ENCODE peak calls at places on chromosomes 3 and 15, in four cellular contexts. One of them, this sample, is unnamed.

GRCh38 chr15:80890341-80890972 is 99.2 kb downstream of the MESD start:
- DNase-seq in A549: no peak
- DNase-seq in K562: no peak
- DNase-seq in HepG2: no peak
- DNase-seq in this sample: no peak

GRCh38 chr3:46482632-46483311 is 15.0 kb upstream of the RTP3 start:
- DNase-seq in A549: no peak
- DNase-seq in K562: no peak
- DNase-seq in HepG2: no peak
- DNase-seq in this sample: no peak

GRCh38 chr3:4290272-4290893 is 12.8 kb upstream of the SETMAR start:
- DNase-seq in A549: peak
- DNase-seq in K562: peak
- DNase-seq in HepG2: peak
- DNase-seq in this sample: no peak

GRCh38 chr3:8313591-8314298 is 187.9 kb upstream of the LMCD1 start:
- DNase-seq in A549: no peak
- DNase-seq in K562: no peak
- DNase-seq in HepG2: no peak
- DNase-seq in this sample: no peak

GRCh38 chr3:132624790-132625189 is 27.7 kb downstream of the ACKR4 start:
- DNase-seq in A549: no peak
- DNase-seq in K562: no peak
- DNase-seq in HepG2: no peak
- DNase-seq in this sample: peak

GRCh38 chr15:78676424-78677110 is 35.6 kb upstream of the CHRNB4 start:
- DNase-seq in A549: no peak
- DNase-seq in K562: no peak
- DNase-seq in HepG2: no peak
- DNase-seq in this sample: peak

GRCh38 chr15:89647191-89647851 is 7.9 kb downstream of the KIF7 start:
- DNase-seq in A549: peak
- DNase-seq in K562: peak
- DNase-seq in HepG2: peak
- DNase-seq in this sample: peak

GRCh38 chr15:94125131-94125530 is 106.2 kb upstream of the MCTP2 start:
- DNase-seq in A549: no peak
- DNase-seq in K562: no peak
- DNase-seq in HepG2: no peak
- DNase-seq in this sample: no peak

GRCh38 chr15:63896336-63897115 is 62.8 kb upstream of the HERC1 start:
- DNase-seq in A549: peak
- DNase-seq in K562: peak
- DNase-seq in HepG2: peak
- DNase-seq in this sample: no peak

GRCh38 chr3:14124223-14124614 is 451 bp downstream of the CHCHD4 start:
- DNase-seq in A549: peak
- DNase-seq in K562: peak
- DNase-seq in HepG2: peak
- DNase-seq in this sample: peak

GRCh38 chr3:61979645-61980430 is 393.5 kb downstream of the FEZF2 start:
- DNase-seq in A549: no peak
- DNase-seq in K562: no peak
- DNase-seq in HepG2: no peak
- DNase-seq in this sample: no peak

GRCh38 chr3:111070772-111071256 is 802 bp upstream of the NECTIN3 start:
- DNase-seq in A549: no peak
- DNase-seq in K562: peak
- DNase-seq in HepG2: peak
- DNase-seq in this sample: no peak

GRCh38 chr15:40871749-40872617 is 2.1 kb downstream of the RHOV start:
- DNase-seq in A549: no peak
- DNase-seq in K562: no peak
- DNase-seq in HepG2: no peak
- DNase-seq in this sample: peak

GRCh38 chr3:55624238-55624637 is 137.1 kb upstream of the WNT5A start:
- DNase-seq in A549: no peak
- DNase-seq in K562: no peak
- DNase-seq in HepG2: no peak
- DNase-seq in this sample: no peak

GRCh38 chr15:98076021-98076816 is 115.7 kb downstream of the ARRDC4 start:
- DNase-seq in A549: peak
- DNase-seq in K562: peak
- DNase-seq in HepG2: no peak
- DNase-seq in this sample: no peak

GRCh38 chr15:81235781-81236507 is 39.3 kb downstream of the IL16 start:
- DNase-seq in A549: peak
- DNase-seq in K562: peak
- DNase-seq in HepG2: no peak
- DNase-seq in this sample: no peak

GRCh38 chr3:38047896-38048295 is 8.9 kb downstream of the DLEC1 start:
- DNase-seq in A549: no peak
- DNase-seq in K562: no peak
- DNase-seq in HepG2: no peak
- DNase-seq in this sample: no peak

DNA sequence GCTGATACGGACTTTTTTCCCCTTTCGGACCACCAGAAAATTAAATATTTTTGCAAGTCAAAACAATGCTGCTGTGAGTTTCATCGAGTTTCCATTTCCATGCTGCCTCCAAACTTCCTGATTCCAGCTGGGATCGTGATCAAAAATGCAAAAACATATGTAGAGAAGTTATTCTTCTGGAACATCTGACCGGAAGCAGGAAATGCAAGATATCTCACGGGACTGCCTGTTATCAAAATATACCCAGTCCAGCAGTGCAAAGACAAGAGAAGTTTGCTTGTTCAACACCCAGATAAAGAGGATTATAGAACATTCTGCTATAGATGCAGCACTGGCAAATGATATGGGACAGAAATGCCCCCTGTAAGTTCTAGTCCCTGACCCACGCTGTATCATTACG is 726.7 kb upstream of the NR2F2 start:
- DNase-seq in A549: no peak
- DNase-seq in K562: no peak
- DNase-seq in HepG2: no peak
- DNase-seq in this sample: no peak
- TF ChIP-seq NR3C1 in A549: no peak
- TF ChIP-seq NR3C1 in K562: no peak
- TF ChIP-seq NR3C1 in HepG2: no peak
- TF ChIP-seq NR3C1 in this sample: no peak

GRCh38 chr3:171982829-171983228 is 56.5 kb upstream of the FNDC3B start:
- DNase-seq in A549: no peak
- DNase-seq in K562: no peak
- DNase-seq in HepG2: no peak
- DNase-seq in this sample: no peak
- TF ChIP-seq NR3C1 in A549: no peak
- TF ChIP-seq NR3C1 in K562: no peak
- TF ChIP-seq NR3C1 in HepG2: no peak
- TF ChIP-seq NR3C1 in this sample: no peak

DNA sequence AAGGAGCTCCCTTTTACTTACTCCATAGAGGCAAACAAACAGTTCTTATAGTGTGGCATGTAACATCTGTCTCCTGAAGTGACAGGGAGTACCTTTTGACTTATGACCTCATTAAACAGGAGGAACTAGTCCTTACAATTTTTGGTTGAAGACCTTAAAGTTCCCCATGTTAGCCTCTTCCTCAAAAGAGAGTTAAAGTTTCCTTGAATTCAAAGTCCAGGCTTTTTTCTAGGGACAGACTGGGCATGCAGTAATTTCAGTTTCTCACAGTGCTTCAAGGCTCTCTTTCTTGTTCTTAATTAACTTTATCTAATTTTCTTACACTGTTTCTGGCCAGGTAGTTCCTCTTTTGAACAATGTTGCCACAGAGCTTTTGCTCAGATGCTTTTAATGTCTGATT is 12.0 kb downstream of the GOLM2 start:
- DNase-seq in A549: no peak
- DNase-seq in K562: no peak
- DNase-seq in HepG2: no peak
- DNase-seq in this sample: no peak
- TF ChIP-seq NR3C1 in A549: no peak
- TF ChIP-seq NR3C1 in K562: no peak
- TF ChIP-seq NR3C1 in HepG2: no peak
- TF ChIP-seq NR3C1 in this sample: no peak

DNA sequence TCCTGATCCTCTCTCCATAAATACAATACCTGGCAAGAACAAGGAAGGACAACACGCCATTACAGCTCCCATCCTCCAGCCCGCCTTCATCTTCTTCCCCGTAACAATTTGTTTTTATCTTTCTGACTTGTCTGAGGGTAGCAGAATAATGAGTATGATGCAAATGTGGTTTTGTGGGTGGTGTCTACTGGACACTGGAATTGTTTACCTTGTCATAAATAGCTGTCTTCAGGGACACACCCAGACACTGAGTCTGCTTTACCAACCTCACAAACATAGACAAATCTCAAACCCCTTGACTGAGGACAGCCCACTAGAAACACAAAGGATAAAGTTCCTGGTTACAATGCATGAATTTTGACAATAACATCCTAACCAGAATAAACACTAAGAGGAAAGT is 13.4 kb downstream of the WDR72 start:
- DNase-seq in A549: peak
- DNase-seq in K562: no peak
- DNase-seq in HepG2: no peak
- DNase-seq in this sample: no peak
- TF ChIP-seq NR3C1 in A549: no peak
- TF ChIP-seq NR3C1 in K562: no peak
- TF ChIP-seq NR3C1 in HepG2: no peak
- TF ChIP-seq NR3C1 in this sample: no peak

DNA sequence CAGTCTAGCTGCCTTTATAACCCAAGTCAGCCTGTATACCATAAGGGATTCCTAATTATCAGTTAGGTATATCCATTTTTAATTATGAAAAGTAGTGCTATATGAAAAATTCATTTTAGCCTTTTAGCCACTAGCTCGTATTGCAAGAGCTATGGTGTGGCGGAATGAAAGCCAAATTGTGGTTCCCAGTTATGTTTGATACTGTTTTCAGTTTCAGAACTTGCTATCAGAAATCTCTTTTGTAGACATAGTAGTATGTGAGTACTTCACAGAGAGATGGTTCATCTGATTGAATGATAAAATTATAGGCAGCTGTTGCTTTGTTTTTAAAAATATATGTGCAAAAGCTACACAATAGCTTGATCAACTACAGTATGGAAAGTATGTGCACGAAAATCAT is 134.6 kb downstream of the SLC25A26 start:
- DNase-seq in A549: no peak
- DNase-seq in K562: no peak
- DNase-seq in HepG2: no peak
- DNase-seq in this sample: no peak
- TF ChIP-seq NR3C1 in A549: no peak
- TF ChIP-seq NR3C1 in K562: no peak
- TF ChIP-seq NR3C1 in HepG2: no peak
- TF ChIP-seq NR3C1 in this sample: no peak

This sample was measured in WTC11.